ENCODE peak calls at places on chromosomes 2 and 18, in seven cellular contexts. N, Z, B, H, Y, X and R are unnamed samples.

GRCh38 chr2:8297376-8298213 is 384.3 kb upstream of the ID2 start:
- DNase-seq in B (no peak), N (no peak), Z (no peak), X (no peak), H (no peak), Y (no peak), R (no peak)

GRCh38 chr2:174563530-174564282 is 33.9 kb downstream of the WIPF1 start:
- DNase-seq in H (no peak), B (no peak), Y (no peak), N (no peak), X (no peak), Z (no peak), R (no peak)

GRCh38 chr2:12826781-12827180 is 110.0 kb downstream of the TRIB2 start:
- DNase-seq in B (no peak), Y (no peak), H (no peak), Z (no peak), N (no peak), X (no peak), R (no peak)

GRCh38 chr2:170377469-170378207 is 199.7 kb downstream of the MYO3B start:
- DNase-seq in N (no peak), H (no peak), Z (no peak), X (no peak), Y (no peak), B (peak; percentile 27), R (no peak)

GRCh38 chr18:62279561-62279960 is 45.5 kb upstream of the TNFRSF11A start:
- DNase-seq in X (no peak), Y (peak; percentile 32), B (no peak), Z (no peak), H (no peak), N (no peak), R (no peak)

GRCh38 chr2:64605991-64606494 is 47.7 kb downstream of the SERTAD2 start:
- DNase-seq in Y (no peak), B (no peak), Z (no peak), N (no peak), H (no peak), X (no peak), R (no peak)

GRCh38 chr2:183172220-183172887 is 48.1 kb downstream of the NUP35 start:
- DNase-seq in H (no peak), X (no peak), Y (no peak), B (no peak), Z (no peak), N (no peak), R (no peak)

GRCh38 chr2:184692137-184692734 is 93.9 kb downstream of the ZNF804A start:
- DNase-seq in B (no peak), Z (no peak), N (no peak), X (no peak), Y (no peak), H (no peak), R (no peak)

GRCh38 chr2:67997528-67998267 is 65.1 kb downstream of the C1D start:
- DNase-seq in H (no peak), N (no peak), X (no peak), B (no peak), Y (no peak), Z (no peak), R (no peak)

GRCh38 chr2:203446071-203446481 is 89.0 kb downstream of the RAPH1 start:
- DNase-seq in N (no peak), Z (no peak), B (no peak), X (no peak), H (no peak), Y (no peak), R (no peak)

GRCh38 chr2:98476192-98476868 is 31.7 kb downstream of the INPP4A start:
- DNase-seq in X (no peak), Y (no peak), H (peak; percentile 48), Z (no peak), N (no peak), B (peak; percentile 71), R (no peak)
- H3K4me1 ChIP-seq in X (peaks cover 19% of the 10 kb centered on the region), Y (peaks cover 4% of the 10 kb centered on the region), H (peaks cover 98% of the 10 kb centered on the region), Z (no peaks in the 10 kb centered on the region), N (peaks cover 10% of the 10 kb centered on the region), B (peaks cover 19% of the 10 kb centered on the region), R (peaks cover 64% of the 10 kb centered on the region)

GRCh38 chr2:69564604-69565003 is 78.9 kb downstream of the AAK1 start:
- DNase-seq in X (no peak), B (no peak), N (no peak), H (no peak), Z (no peak), Y (no peak), R (no peak)
- H3K4me1 ChIP-seq in X (peaks cover 53% of the 10 kb centered on the region), B (peaks cover 7% of the 10 kb centered on the region), N (peaks cover 1% of the 10 kb centered on the region), H (peaks cover 44% of the 10 kb centered on the region), Z (no peaks in the 10 kb centered on the region), Y (peaks cover 3% of the 10 kb centered on the region), R (peaks cover 30% of the 10 kb centered on the region)

GRCh38 chr2:237500681-237501424 is 13.8 kb downstream of the MLPH start:
- DNase-seq in H (no peak), Y (no peak), Z (peak; percentile 94), B (no peak), N (no peak), X (no peak), R (no peak)
- H3K4me1 ChIP-seq in H (no peaks in the 10 kb centered on the region), Y (peaks cover 4% of the 10 kb centered on the region), Z (peaks cover 38% of the 10 kb centered on the region), B (no peaks in the 10 kb centered on the region), N (no peaks in the 10 kb centered on the region), X (no peaks in the 10 kb centered on the region), R (peaks cover 3% of the 10 kb centered on the region)

GRCh38 chr2:46306988-46307655 is 9.9 kb downstream of the EPAS1 start:
- DNase-seq in Y (no peak), B (peak; percentile 58), X (no peak), Z (no peak), N (no peak), H (no peak), R (peak; percentile 40)

GRCh38 chr2:46308081-46308480 is 10.9 kb downstream of the EPAS1 start:
- DNase-seq in N (no peak), Z (no peak), Y (no peak), B (no peak), X (no peak), H (no peak), R (no peak)

GRCh38 chr2:46310446-46310845 is 13.2 kb downstream of the EPAS1 start:
- DNase-seq in X (no peak), Y (no peak), N (no peak), Z (no peak), B (no peak), H (no peak), R (no peak)

GRCh38 chr2:46309052-46309953 is 12.1 kb downstream of the EPAS1 start:
- DNase-seq in Y (no peak), N (no peak), Z (no peak), X (no peak), B (no peak), H (no peak), R (no peak)

GRCh38 chr2:46308629-46309028 is 11.4 kb downstream of the EPAS1 start:
- DNase-seq in H (no peak), X (no peak), N (no peak), Y (no peak), B (no peak), Z (no peak), R (no peak)
- H3K4me1 ChIP-seq in H (peaks cover 70% of the 10 kb centered on the region), X (peaks cover 58% of the 10 kb centered on the region), N (no peaks in the 10 kb centered on the region), Y (no peaks in the 10 kb centered on the region), B (peaks cover 25% of the 10 kb centered on the region), Z (peaks cover 46% of the 10 kb centered on the region), R (peaks cover 40% of the 10 kb centered on the region)

GRCh38 chr18:74497308-74497640 is 1.1 kb downstream of the CNDP2 start:
- DNase-seq in X (no peak), Y (no peak), N (no peak), H (no peak), B (no peak), Z (no peak), R (no peak)

GRCh38 chr18:74496508-74497307 is 545 bp downstream of the CNDP2 start:
- DNase-seq in H (no peak), X (peak; percentile 70), N (no peak), B (peak; percentile 72), Y (no peak), Z (peak; percentile 26), R (peak; percentile 84)

GRCh38 chr18:74498712-74499629 is 2.8 kb downstream of the CNDP2 start:
- DNase-seq in H (peak; percentile 93), Y (no peak), Z (no peak), N (no peak), X (peak; percentile 35), B (peak; percentile 59), R (peak; percentile 63)

GRCh38 chr18:74499633-74500032 is 3.5 kb downstream of the CNDP2 start:
- DNase-seq in Y (no peak), B (peak; percentile 89), H (peak; percentile 89), N (no peak), Z (no peak), X (peak; percentile 74), R (peak; percentile 89)

DNA sequence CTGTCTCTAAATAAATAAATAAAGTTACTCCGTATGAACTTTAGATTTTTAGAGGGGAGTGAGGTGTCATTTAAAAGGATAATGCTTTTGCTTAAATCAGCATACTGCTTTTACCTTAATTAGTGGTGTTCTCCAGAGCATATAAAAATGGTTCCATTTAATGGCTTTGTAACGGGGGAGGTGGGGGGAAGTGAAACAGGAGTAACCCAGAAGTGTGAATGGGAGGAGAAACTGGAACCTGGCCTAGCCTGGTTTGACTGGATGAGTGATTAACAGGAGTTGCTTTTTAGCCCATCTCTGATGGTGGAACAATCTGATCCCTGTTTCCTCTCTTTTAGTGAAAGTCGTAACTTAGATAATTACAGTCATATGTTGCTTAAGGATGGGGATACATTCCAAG is 1.6 kb downstream of the CNDP2 start:
- DNase-seq in Z (no peak), H (no peak), Y (no peak), X (no peak), N (no peak), B (no peak), R (no peak)
- H3K4me1 ChIP-seq in Z (peaks cover 6% of the 10 kb centered on the region), H (peaks cover 70% of the 10 kb centered on the region), Y (peaks cover 13% of the 10 kb centered on the region), X (peaks cover 9% of the 10 kb centered on the region), N (no peaks in the 10 kb centered on the region), B (peaks cover 20% of the 10 kb centered on the region), R (peaks cover 26% of the 10 kb centered on the region)

DNA sequence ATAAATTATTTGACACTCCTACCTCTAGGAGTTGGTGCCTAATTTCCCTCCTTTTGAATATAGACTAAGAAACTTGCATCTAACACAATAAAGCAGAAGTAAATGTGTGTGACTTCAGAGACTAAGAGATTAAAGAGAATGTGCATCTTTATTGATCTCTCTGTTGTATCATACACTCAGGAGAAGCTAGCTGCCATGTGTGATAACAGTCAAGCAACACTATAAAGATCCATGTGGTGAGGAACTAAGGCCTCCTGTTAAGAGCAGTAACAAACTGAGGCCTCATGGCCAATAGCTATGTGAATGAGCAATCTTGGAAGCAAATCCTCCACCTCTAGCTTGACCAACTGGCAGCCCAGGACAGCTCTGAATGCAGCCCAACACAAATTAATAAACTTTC is 3.4 kb downstream of the FANCL start:
- DNase-seq in N (no peak), H (no peak), Z (no peak), Y (no peak), B (no peak), X (no peak), R (no peak)
- H3K4me1 ChIP-seq in N (no peaks in the 10 kb centered on the region), H (peaks cover 41% of the 10 kb centered on the region), Z (peaks cover 13% of the 10 kb centered on the region), Y (peaks cover 2% of the 10 kb centered on the region), B (no peaks in the 10 kb centered on the region), X (peaks cover 9% of the 10 kb centered on the region), R (peaks cover 6% of the 10 kb centered on the region)

GRCh38 chr18:32319084-32319483 is 129.2 kb downstream of the MEP1B start:
- DNase-seq in B (no peak), N (no peak), Z (no peak), Y (no peak), X (no peak), H (no peak), R (no peak)
- H3K4me1 ChIP-seq in B (no peaks in the 10 kb centered on the region), N (no peaks in the 10 kb centered on the region), Z (peaks cover 6% of the 10 kb centered on the region), Y (peaks cover 5% of the 10 kb centered on the region), X (peaks cover 7% of the 10 kb centered on the region), H (no peaks in the 10 kb centered on the region), R (no peaks in the 10 kb centered on the region)